ENCODE peak calls at places on chromosome 2, in ten cellular contexts. M is cardiac muscle cell, C is stomach, Y is A549, H is heart left ventricle, V is mesenchymal stem cell, G is sigmoid colon, I is tibial nerve, A is mammary epithelial cell, J is aorta. S is an unnamed sample. For H3K4me1, the result is how much of the 10 kb centered on the place peaks cover.

GRCh38 chr2:22194218-22194617 is 1070.5 kb downstream of the TDRD15 start:
- DNase-seq in I (no peak), M (no peak), J (no peak), C (no peak), Y (no peak), G (no peak), H (no peak), A (no peak), V (no peak), S (no peak)

GRCh38 chr2:60552096-60552850 is 1.2 kb downstream of the BCL11A start:
- DNase-seq in G (peak), I (no peak), J (no peak), A (peak), M (peak), C (no peak), Y (no peak), V (peak), H (peak), S (no peak)

GRCh38 chr2:20634430-20635095 is 16.3 kb downstream of the HS1BP3 start:
- DNase-seq in J (peak), I (peak), A (peak), H (peak), Y (no peak), G (peak), C (no peak), V (peak), M (no peak), S (no peak)

GRCh38 chr2:103268841-103269498 is 507.1 kb downstream of the TMEM182 start:
- DNase-seq in I (no peak), H (no peak), C (no peak), A (no peak), V (no peak), Y (no peak), J (no peak), G (no peak), M (no peak), S (no peak)

GRCh38 chr2:103860016-103860415 is 993.9 kb upstream of the POU3F3 start:
- DNase-seq in H (no peak), J (no peak), G (no peak), V (no peak), I (no peak), A (no peak), Y (no peak), C (no peak), M (no peak), S (no peak)

GRCh38 chr2:120439637-120440384 is 93.9 kb downstream of the INHBB start:
- DNase-seq in A (no peak), V (no peak), C (no peak), G (no peak), I (no peak), H (no peak), Y (no peak), M (no peak), J (no peak), S (no peak)

GRCh38 chr2:95574506-95574905 is 17.3 kb upstream of the TRIM43 start:
- DNase-seq in H (no peak), A (no peak), V (no peak), J (no peak), C (no peak), G (no peak), I (no peak), Y (no peak), M (no peak), S (no peak)

GRCh38 chr2:51003345-51004192 is 28.4 kb downstream of the NRXN1 start:
- DNase-seq in H (no peak), C (no peak), J (no peak), V (peak), I (no peak), A (peak), M (no peak), G (no peak), Y (no peak), S (no peak)

GRCh38 chr2:102826904-102827303 is 65.1 kb downstream of the TMEM182 start:
- DNase-seq in Y (no peak), I (no peak), G (no peak), J (no peak), H (peak), V (peak), C (peak), A (peak), M (peak), S (peak)

GRCh38 chr2:20108655-20109396 is 57.4 kb upstream of the LAPTM4A start:
- DNase-seq in M (no peak), A (peak), I (no peak), H (no peak), V (peak), G (no peak), C (no peak), J (no peak), Y (no peak), S (no peak)

GRCh38 chr2:71313016-71313766 is 18.4 kb upstream of the ZNF638 start:
- DNase-seq in A (no peak), M (no peak), G (no peak), I (no peak), H (no peak), C (no peak), Y (no peak), V (no peak), J (no peak), S (no peak)

GRCh38 chr2:63692002-63692606 is 103.3 kb downstream of the MDH1 start:
- DNase-seq in Y (peak), M (peak), A (peak), I (peak), H (no peak), V (peak), J (no peak), C (no peak), G (no peak), S (no peak)

GRCh38 chr2:99477054-99477453 is 12.8 kb downstream of the REV1 start:
- DNase-seq in H (no peak), J (no peak), V (no peak), A (no peak), C (no peak), Y (no peak), G (no peak), I (no peak), M (no peak), S (no peak)
- H3K27ac ChIP-seq in H (peak), J (no peak), V (no peak), A (no peak), C (no peak), Y (no peak), G (no peak), I (no peak), M (no peak), S (no peak)

GRCh38 chr2:106180602-106181001 is 13.5 kb downstream of the UXS1 start:
- DNase-seq in H (no peak), J (no peak), G (no peak), I (no peak), V (no peak), M (no peak), A (no peak), C (no peak), Y (no peak), S (no peak)

GRCh38 chr2:106181064-106181463 is 13.0 kb downstream of the UXS1 start:
- DNase-seq in A (no peak), C (no peak), I (no peak), V (no peak), M (no peak), H (no peak), G (no peak), J (no peak), Y (no peak), S (no peak)

GRCh38 chr2:106176446-106177110 is 17.5 kb downstream of the UXS1 start:
- DNase-seq in V (no peak), A (no peak), I (no peak), Y (no peak), J (no peak), M (no peak), H (no peak), C (no peak), G (no peak), S (no peak)

GRCh38 chr2:106175084-106175850 is 18.8 kb downstream of the UXS1 start:
- DNase-seq in H (no peak), A (no peak), V (no peak), J (no peak), M (no peak), I (no peak), G (no peak), C (no peak), Y (no peak), S (no peak)

DNA sequence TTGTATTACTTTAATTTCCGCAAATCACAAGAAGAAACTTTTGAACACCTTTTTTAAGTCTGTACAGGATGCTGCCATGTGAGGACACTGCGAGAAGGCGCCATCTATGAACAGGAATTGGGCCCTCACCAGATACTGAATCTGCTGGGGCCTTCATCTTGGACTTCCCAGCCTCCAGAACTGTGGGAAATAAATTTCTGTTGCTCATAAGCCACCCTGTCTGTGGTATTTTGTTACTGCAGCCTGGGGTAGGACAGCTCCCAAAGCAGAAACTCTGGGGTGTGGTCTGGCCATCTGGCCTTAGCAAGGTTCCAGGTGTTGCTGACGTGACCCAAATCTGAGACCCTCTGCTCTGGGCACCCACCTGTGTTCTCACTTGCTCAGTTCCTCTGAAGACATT is 16.5 kb downstream of the UXS1 start:
- DNase-seq in H (no peak), G (no peak), C (no peak), I (no peak), V (no peak), M (no peak), A (no peak), Y (no peak), J (no peak), S (no peak)
- H3K4me1 ChIP-seq in H (under half), G (under half), C (under half), I (under half), V (under half), M (under half), A (under half), Y (under half), J (under half), S (under half)

DNA sequence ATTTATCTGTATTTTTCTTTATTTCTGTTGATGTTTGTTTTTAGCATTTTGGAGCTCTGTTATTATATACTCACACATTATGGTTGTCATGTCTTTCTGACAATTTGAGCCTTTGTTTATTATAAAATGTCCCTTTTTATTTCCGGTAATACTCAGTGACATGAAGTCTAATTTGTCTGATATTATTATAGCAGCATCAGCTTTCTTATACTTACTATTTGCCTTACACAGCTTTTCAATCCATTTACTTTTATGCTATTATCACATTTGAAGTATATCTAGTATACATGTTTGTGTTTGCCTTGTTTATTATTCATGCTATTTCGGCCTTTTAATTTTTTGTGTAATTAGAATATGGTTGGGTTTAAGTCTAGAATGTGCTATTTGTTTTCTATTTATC is 430.6 kb upstream of the FANCL start:
- DNase-seq in C (no peak), Y (no peak), H (no peak), I (no peak), A (no peak), V (no peak), M (no peak), G (no peak), J (no peak), S (no peak)
- H3K27ac ChIP-seq in C (no peak), Y (no peak), H (no peak), I (no peak), A (no peak), V (no peak), M (no peak), G (no peak), J (no peak), S (no peak)

DNA sequence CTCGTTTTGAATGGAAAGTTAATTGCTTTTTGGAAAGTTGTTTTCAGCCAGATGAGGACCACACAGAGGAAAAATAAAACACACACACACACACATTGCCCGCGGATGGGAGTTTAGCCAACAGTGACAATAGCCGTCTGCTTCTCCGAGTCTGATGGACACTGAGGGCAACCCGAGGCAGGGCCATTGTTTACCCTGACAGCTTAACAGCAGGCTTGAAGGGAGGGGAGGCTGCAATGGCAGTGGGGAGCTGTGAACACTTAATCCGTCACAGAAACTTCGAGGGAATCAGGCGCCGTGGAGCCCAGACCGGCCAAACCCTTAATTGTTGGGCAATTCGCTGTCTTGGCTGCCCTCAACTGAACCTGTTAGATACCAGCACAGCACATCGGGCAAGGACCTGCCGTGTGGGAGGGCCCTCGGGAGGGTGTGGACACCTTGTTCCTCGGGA is 145.9 kb downstream of the ACKR3 start:
- DNase-seq in A (no peak), G (no peak), M (no peak), J (no peak), I (peak), H (no peak), Y (no peak), C (no peak), V (no peak), S (peak)
- H3K4me1 ChIP-seq in A (under half), G (under half), M (under half), J (under half), I (under half), H (under half), Y (under half), C (under half), V (under half), S (under half)

GRCh38 chr2:28615691-28616090 is 119.8 kb downstream of the PLB1 start:
- DNase-seq in Y (no peak), J (peak), C (no peak), I (no peak), H (no peak), A (no peak), G (no peak), V (no peak), M (no peak), S (no peak)

GRCh38 chr2:28619213-28620196 is 123.6 kb downstream of the PLB1 start:
- DNase-seq in H (peak), Y (no peak), A (no peak), I (no peak), G (no peak), C (no peak), V (no peak), J (peak), M (no peak), S (no peak)

GRCh38 chr2:28616618-28617017 is 120.8 kb downstream of the PLB1 start:
- DNase-seq in I (no peak), M (no peak), A (no peak), V (no peak), G (no peak), Y (no peak), J (no peak), H (no peak), C (no peak), S (no peak)

GRCh38 chr2:28618221-28619141 is 122.6 kb downstream of the PLB1 start:
- DNase-seq in H (peak), I (no peak), V (no peak), A (no peak), C (no peak), Y (no peak), G (no peak), M (no peak), J (peak), S (no peak)

DNA sequence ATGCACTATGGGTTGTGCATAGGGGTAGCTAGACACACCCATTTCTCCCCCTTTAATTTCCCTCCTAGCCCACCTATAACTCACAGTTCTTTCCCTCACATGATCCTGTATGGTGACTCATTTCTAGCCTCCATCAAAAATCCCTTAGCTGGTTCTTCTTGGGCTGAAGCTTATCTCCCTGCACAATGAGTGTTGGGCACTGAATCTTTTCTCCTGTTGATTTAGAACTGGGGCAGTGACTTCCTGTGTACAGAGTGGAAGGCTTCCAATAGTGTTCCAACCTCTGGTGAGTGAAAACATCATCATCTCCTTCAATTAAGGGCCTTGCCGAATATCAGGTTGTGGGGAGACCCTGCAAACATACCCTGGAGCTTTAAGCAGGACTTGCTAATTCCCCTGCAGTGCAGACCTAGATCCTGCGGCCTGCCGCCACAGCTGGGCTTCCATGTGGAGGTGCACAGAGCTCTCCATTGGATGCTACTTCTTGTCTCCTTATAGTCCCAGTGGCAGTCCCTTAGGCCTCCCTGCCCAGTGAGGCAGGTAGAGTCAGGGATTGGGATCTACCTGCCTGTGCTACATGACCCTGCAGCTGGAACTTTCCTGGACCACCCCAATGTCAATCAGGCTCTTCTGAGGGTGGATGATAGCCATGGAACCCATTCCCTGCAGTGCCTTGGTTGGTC is 121.8 kb downstream of the PLB1 start:
- DNase-seq in G (no peak), C (no peak), A (peak), V (no peak), Y (no peak), H (peak), I (no peak), J (peak), M (no peak), S (peak)
- H3K27ac ChIP-seq in G (peak), C (peak), A (no peak), V (no peak), Y (no peak), H (no peak), I (no peak), J (no peak), M (no peak), S (no peak)

GRCh38 chr2:62536873-62537547 is 31.0 kb upstream of the TMEM17 start:
- DNase-seq in Y (no peak), A (no peak), M (no peak), I (no peak), V (no peak), H (no peak), C (no peak), G (no peak), J (no peak), S (no peak)

GRCh38 chr2:62539892-62540785 is 34.1 kb upstream of the TMEM17 start:
- DNase-seq in G (no peak), A (no peak), C (no peak), M (no peak), V (no peak), Y (no peak), J (no peak), I (no peak), H (no peak), S (no peak)

GRCh38 chr2:62540786-62541168 is 34.8 kb upstream of the TMEM17 start:
- DNase-seq in G (no peak), J (no peak), C (no peak), I (no peak), H (no peak), V (no peak), M (no peak), A (no peak), Y (no peak), S (no peak)

GRCh38 chr2:62537814-62538213 is 31.8 kb upstream of the TMEM17 start:
- DNase-seq in V (no peak), J (no peak), Y (no peak), H (no peak), I (no peak), C (no peak), A (no peak), M (no peak), G (no peak), S (no peak)
- H3K4me1 ChIP-seq in V (under half), J (under half), Y (under half), H (under half), I (under half), C (under half), A (under half), M (under half), G (under half), S (under half)

GRCh38 chr2:110114007-110114591 is 1.5 kb downstream of the MALL start:
- DNase-seq in I (no peak), V (no peak), J (no peak), M (no peak), Y (peak), A (peak), G (no peak), H (peak), C (no peak), S (no peak)
- H3K27ac ChIP-seq in I (no peak), V (no peak), J (no peak), M (no peak), Y (peak), A (peak), G (peak), H (peak), C (peak), S (peak)

S was measured in psoas muscle.